ENCODE peak calls at places on chromosomes 5 and 9, in four cellular contexts. D is astrocyte of the spinal cord, Z is neural crest cell, E is frontal cortex. I is an unnamed sample.

GRCh38 chr9:131971482-131972074 is 108.1 kb downstream of the MED27 start:
- DNase-seq in Z (no peak), D (no peak), E (no peak), I (no peak)

GRCh38 chr5:154446183-154447073 is 631 bp downstream of the SAP30L start:
- DNase-seq in D (peak; percentile 71), Z (peak; percentile 53), E (peak; percentile 60), I (peak; percentile 74)

GRCh38 chr9:118023649-118024048 is 319.4 kb downstream of the TLR4 start:
- DNase-seq in E (no peak), D (no peak), Z (no peak), I (no peak)

GRCh38 chr9:83013261-83013610 is 49.7 kb downstream of the RASEF start:
- DNase-seq in D (peak; percentile 53), Z (no peak), E (no peak), I (no peak)

GRCh38 chr5:90529939-90530677 is 724 bp upstream of the LYSMD3 start:
- DNase-seq in E (peak; percentile 60), D (peak; percentile 82), Z (peak; percentile 50), I (peak; percentile 62)

GRCh38 chr9:72315089-72315509 is 49.9 kb downstream of the ZFAND5 start:
- DNase-seq in E (no peak), Z (no peak), D (peak; percentile 87), I (no peak)

GRCh38 chr5:39215857-39216256 is 3.5 kb downstream of the FYB1 start:
- DNase-seq in Z (no peak), E (no peak), D (no peak), I (no peak)

GRCh38 chr5:132267166-132267739 is 9.8 kb downstream of the PDLIM4 start:
- DNase-seq in Z (no peak), E (no peak), D (no peak), I (no peak)

GRCh38 chr5:73862796-73863195 is 236.8 kb downstream of the ARHGEF28 start:
- DNase-seq in E (no peak), D (no peak), Z (no peak), I (no peak)

GRCh38 chr9:101028346-101029299 is at the start of gene PLPPR1:
- DNase-seq in Z (peak; percentile 72), D (peak; percentile 33), E (peak; percentile 65), I (peak; percentile 91)

GRCh38 chr5:125065114-125065513 is 318.7 kb upstream of the ZNF608 start:
- DNase-seq in E (no peak), Z (no peak), D (no peak), I (no peak)

GRCh38 chr5:96189987-96190386 is 228.3 kb upstream of the ELL2 start:
- DNase-seq in D (no peak), Z (no peak), E (no peak), I (no peak)

GRCh38 chr5:129972774-129973173 is 68.5 kb downstream of the CHSY3 start:
- DNase-seq in Z (no peak), D (no peak), E (no peak), I (no peak)

GRCh38 chr9:89527084-89527483 is 29.2 kb upstream of the SEMA4D start:
- DNase-seq in D (no peak), Z (no peak), E (no peak), I (no peak)

GRCh38 chr9:530681-531080 is 310.8 kb upstream of the DMRT1 start:
- DNase-seq in E (no peak), Z (no peak), D (peak; percentile 44), I (no peak)

GRCh38 chr5:76983468-76983867 is 30.6 kb downstream of the CRHBP start:
- DNase-seq in E (peak; percentile 52), D (no peak), Z (no peak), I (no peak)

GRCh38 chr5:78753093-78753531 is 104.5 kb upstream of the LHFPL2 start:
- DNase-seq in E (no peak), Z (no peak), D (peak; percentile 66), I (no peak)

GRCh38 chr5:9927521-9927997 is 297.4 kb upstream of the TAS2R1 start:
- DNase-seq in Z (no peak), E (no peak), D (peak; percentile 46), I (no peak)

GRCh38 chr5:128693779-128694178 is 155.7 kb upstream of the FBN2 start:
- DNase-seq in D (no peak), E (no peak), Z (no peak), I (no peak)